ENCODE peak calls at places on chromosomes 13 and 19, in five cellular contexts. One of them, this sample, is unnamed.

GRCh38 chr19:790971-791604 is 6.2 kb upstream of the PTBP1 start:
- DNase-seq in effector memory CD8-positive, alpha-beta T cell: no peak
- DNase-seq in KG1: no peak
- DNase-seq in LHCN-M2: no peak
- DNase-seq in hypothalamus: no peak
- DNase-seq in this sample: no peak

GRCh38 chr13:89783221-89783755 is 1564.2 kb upstream of the MIR17HG start:
- DNase-seq in LHCN-M2: peak; percentile 5
- DNase-seq in effector memory CD8-positive, alpha-beta T cell: no peak
- DNase-seq in KG1: no peak
- DNase-seq in hypothalamus: no peak
- DNase-seq in this sample: no peak

GRCh38 chr13:98300956-98301641 is 124.0 kb upstream of the RNF113B start:
- DNase-seq in hypothalamus: no peak
- DNase-seq in LHCN-M2: peak; percentile 8
- DNase-seq in KG1: no peak
- DNase-seq in effector memory CD8-positive, alpha-beta T cell: no peak
- DNase-seq in this sample: no peak

GRCh38 chr13:32426191-32426980 is 1.5 kb downstream of the N4BP2L1 start:
- DNase-seq in hypothalamus: no peak
- DNase-seq in LHCN-M2: no peak
- DNase-seq in effector memory CD8-positive, alpha-beta T cell: peak; percentile 46
- DNase-seq in KG1: peak; percentile 57
- DNase-seq in this sample: no peak

GRCh38 chr13:73765651-73766384 is 368.4 kb downstream of the KLF12 start:
- DNase-seq in hypothalamus: peak; percentile 7
- DNase-seq in LHCN-M2: peak; percentile 80
- DNase-seq in KG1: peak; percentile 28
- DNase-seq in effector memory CD8-positive, alpha-beta T cell: peak; percentile 77
- DNase-seq in this sample: no peak

GRCh38 chr13:46295531-46296464 is 84.1 kb downstream of the LRRC63 start:
- DNase-seq in KG1: peak; percentile 60
- DNase-seq in hypothalamus: no peak
- DNase-seq in LHCN-M2: peak; percentile 61
- DNase-seq in effector memory CD8-positive, alpha-beta T cell: peak; percentile 71
- DNase-seq in this sample: no peak

GRCh38 chr19:23273022-23273593 is 22.9 kb upstream of the ZNF724 start:
- DNase-seq in hypothalamus: no peak
- DNase-seq in effector memory CD8-positive, alpha-beta T cell: no peak
- DNase-seq in KG1: no peak
- DNase-seq in LHCN-M2: no peak
- DNase-seq in this sample: no peak

GRCh38 chr19:53172892-53173291 is 14.0 kb upstream of the ZNF347 start:
- DNase-seq in KG1: no peak
- DNase-seq in LHCN-M2: no peak
- DNase-seq in hypothalamus: no peak
- DNase-seq in effector memory CD8-positive, alpha-beta T cell: no peak
- DNase-seq in this sample: no peak

GRCh38 chr19:38209671-38210457 is 14.2 kb downstream of the DPF1 start:
- DNase-seq in KG1: no peak
- DNase-seq in LHCN-M2: peak; percentile 92
- DNase-seq in effector memory CD8-positive, alpha-beta T cell: no peak
- DNase-seq in hypothalamus: peak; percentile 37
- DNase-seq in this sample: no peak

GRCh38 chr19:7326105-7326877 is 22.4 kb upstream of the ARHGEF18 start:
- DNase-seq in hypothalamus: no peak
- DNase-seq in KG1: no peak
- DNase-seq in LHCN-M2: peak; percentile 19
- DNase-seq in effector memory CD8-positive, alpha-beta T cell: peak; percentile 43
- DNase-seq in this sample: peak; percentile 81

GRCh38 chr13:27053902-27054595 is 117.6 kb downstream of the USP12 start:
- DNase-seq in effector memory CD8-positive, alpha-beta T cell: no peak
- DNase-seq in LHCN-M2: peak; percentile 88
- DNase-seq in hypothalamus: no peak
- DNase-seq in KG1: no peak
- DNase-seq in this sample: no peak

GRCh38 chr13:42991892-42992584 is at the start of gene EPSTI1:
- DNase-seq in LHCN-M2: peak; percentile 66
- DNase-seq in KG1: peak; percentile 75
- DNase-seq in hypothalamus: peak; percentile 25
- DNase-seq in effector memory CD8-positive, alpha-beta T cell: peak; percentile 63
- DNase-seq in this sample: no peak

GRCh38 chr13:42803563-42804212 is 22.3 kb downstream of the FAM216B start:
- DNase-seq in KG1: no peak
- DNase-seq in LHCN-M2: no peak
- DNase-seq in effector memory CD8-positive, alpha-beta T cell: no peak
- DNase-seq in hypothalamus: no peak
- DNase-seq in this sample: no peak

GRCh38 chr13:34993470-34993869 is 51.4 kb downstream of the NBEA start:
- DNase-seq in KG1: no peak
- DNase-seq in LHCN-M2: no peak
- DNase-seq in effector memory CD8-positive, alpha-beta T cell: no peak
- DNase-seq in hypothalamus: no peak
- DNase-seq in this sample: no peak

GRCh38 chr13:24131749-24132148 is 28.8 kb upstream of the SPATA13 start:
- DNase-seq in hypothalamus: no peak
- DNase-seq in LHCN-M2: no peak
- DNase-seq in KG1: no peak
- DNase-seq in effector memory CD8-positive, alpha-beta T cell: no peak
- DNase-seq in this sample: no peak

GRCh38 chr19:17333611-17334413 is 843 bp downstream of the ANO8 start:
- DNase-seq in LHCN-M2: peak; percentile 70
- DNase-seq in effector memory CD8-positive, alpha-beta T cell: peak; percentile 56
- DNase-seq in KG1: no peak
- DNase-seq in hypothalamus: no peak
- DNase-seq in this sample: no peak

GRCh38 chr19:4598712-4599111 is 39.2 kb upstream of the SEMA6B start:
- DNase-seq in hypothalamus: no peak
- DNase-seq in KG1: no peak
- DNase-seq in effector memory CD8-positive, alpha-beta T cell: no peak
- DNase-seq in LHCN-M2: no peak
- DNase-seq in this sample: no peak

GRCh38 chr13:107421028-107421427 is 794.3 kb downstream of the LIG4 start:
- DNase-seq in effector memory CD8-positive, alpha-beta T cell: no peak
- DNase-seq in KG1: no peak
- DNase-seq in LHCN-M2: no peak
- DNase-seq in hypothalamus: no peak
- DNase-seq in this sample: no peak

GRCh38 chr19:21751379-21751778 is 16.0 kb downstream of the ZNF100 start:
- DNase-seq in effector memory CD8-positive, alpha-beta T cell: no peak
- DNase-seq in KG1: no peak
- DNase-seq in hypothalamus: no peak
- DNase-seq in LHCN-M2: peak; percentile 50
- DNase-seq in this sample: no peak

GRCh38 chr13:48873081-48873480 is 102.6 kb upstream of the FNDC3A start:
- DNase-seq in effector memory CD8-positive, alpha-beta T cell: no peak
- DNase-seq in LHCN-M2: peak; percentile 53
- DNase-seq in KG1: no peak
- DNase-seq in hypothalamus: no peak
- DNase-seq in this sample: no peak

GRCh38 chr19:56400485-56400884 is 3.6 kb upstream of the ZNF583 start:
- DNase-seq in hypothalamus: no peak
- DNase-seq in LHCN-M2: no peak
- DNase-seq in effector memory CD8-positive, alpha-beta T cell: no peak
- DNase-seq in KG1: no peak
- DNase-seq in this sample: no peak